ENCODE peak calls at places on chromosomes 3 and 15, in seven cellular contexts. V is upper lobe of right lung; L is Panc1; H is IMR-90; X is CD8-positive, alpha-beta T cell; J is H9; U is neural progenitor cell. W is an unnamed sample.

GRCh38 chr3:31758342-31758741 is 222.7 kb downstream of the OSBPL10 start:
- DNase-seq in V (no peak), L (no peak), H (no peak), X (no peak), J (no peak), U (no peak), W (no peak)

GRCh38 chr15:86021281-86022264 is 58.1 kb upstream of the AGBL1 start:
- DNase-seq in V (no peak), L (no peak), H (no peak), X (no peak), J (no peak), U (no peak), W (no peak)

GRCh38 chr3:110579841-110580550 is 491.6 kb upstream of the NECTIN3 start:
- DNase-seq in V (no peak), L (no peak), H (peak; percentile 66), X (no peak), J (no peak), U (no peak), W (peak; percentile 43)

GRCh38 chr15:27492021-27492621 is 521.1 kb downstream of the GABRG3 start:
- DNase-seq in V (no peak), L (no peak), H (peak; percentile 1), X (no peak), J (no peak), U (peak; percentile 59), W (no peak)

GRCh38 chr3:47525617-47526016 is 12.1 kb upstream of the ELP6 start:
- DNase-seq in V (no peak), L (no peak), H (no peak), X (no peak), J (no peak), U (no peak), W (no peak)

GRCh38 chr15:58549013-58549779 is 117.4 kb downstream of the LIPC start:
- DNase-seq in V (no peak), L (no peak), H (peak; percentile 74), X (no peak), J (no peak), U (no peak), W (no peak)

GRCh38 chr3:16825617-16826204 is 59.0 kb upstream of the PLCL2 start:
- DNase-seq in V (no peak), L (no peak), H (no peak), X (no peak), J (no peak), U (no peak), W (no peak)

GRCh38 chr15:46644493-46645481 is 1010.0 kb downstream of the SQOR start:
- DNase-seq in V (no peak), L (no peak), H (no peak), X (no peak), J (no peak), U (no peak), W (no peak)

GRCh38 chr3:105473521-105474223 is 107.0 kb downstream of the ALCAM start:
- DNase-seq in V (no peak), L (no peak), H (peak; percentile 86), X (no peak), J (no peak), U (peak; percentile 51), W (peak; percentile 88)

GRCh38 chr3:189718215-189718614 is 87.0 kb downstream of the TP63 start:
- DNase-seq in V (no peak), L (no peak), H (no peak), X (no peak), J (no peak), U (no peak), W (no peak)

GRCh38 chr3:149435936-149436885 is 38.3 kb upstream of the TM4SF4 start:
- DNase-seq in V (no peak), L (no peak), H (no peak), X (no peak), J (no peak), U (no peak), W (peak; percentile 56)

GRCh38 chr15:93265046-93265658 is 176.1 kb upstream of the RGMA start:
- DNase-seq in V (no peak), L (no peak), H (no peak), X (no peak), J (no peak), U (no peak), W (peak; percentile 68)

GRCh38 chr3:87236093-87236492 is 9.0 kb downstream of the CHMP2B start:
- DNase-seq in V (no peak), L (no peak), H (no peak), X (no peak), J (no peak), U (no peak), W (no peak)

GRCh38 chr15:83978588-83978987 is 257.0 kb upstream of the GOLGA6L4 start:
- DNase-seq in V (no peak), L (no peak), H (no peak), X (no peak), J (no peak), U (no peak), W (no peak)

GRCh38 chr15:85533949-85534543 is 153.6 kb downstream of the AKAP13 start:
- DNase-seq in V (no peak), L (no peak), H (no peak), X (no peak), J (no peak), U (no peak), W (no peak)

GRCh38 chr3:197317250-197317963 is 19.0 kb upstream of the DLG1 start:
- DNase-seq in V (no peak), L (no peak), H (peak; percentile 95), X (no peak), J (no peak), U (no peak), W (peak; percentile 93)

GRCh38 chr3:24046214-24046613 is 101.1 kb downstream of the NR1D2 start:
- DNase-seq in V (no peak), L (no peak), H (no peak), X (no peak), J (no peak), U (no peak), W (no peak)

GRCh38 chr3:31815631-31816440 is 165.2 kb downstream of the OSBPL10 start:
- DNase-seq in V (no peak), L (no peak), H (no peak), X (no peak), J (no peak), U (no peak), W (no peak)

GRCh38 chr3:126340081-126340511 is 17.1 kb downstream of the KLF15 start:
- DNase-seq in V (peak; percentile 56), L (no peak), H (no peak), X (peak; percentile 36), J (no peak), U (no peak), W (no peak)

GRCh38 chr3:9388142-9388541 is 9.3 kb upstream of the SETD5 start:
- DNase-seq in V (no peak), L (no peak), H (no peak), X (no peak), J (no peak), U (no peak), W (no peak)

GRCh38 chr15:89230277-89230676 is 8.9 kb upstream of the RLBP1 start:
- DNase-seq in V (no peak), L (no peak), H (peak; percentile 7), X (no peak), J (no peak), U (no peak), W (peak; percentile 11)

GRCh38 chr3:44048949-44049348 is 192.7 kb upstream of the TOPAZ1 start:
- DNase-seq in V (no peak), L (no peak), H (no peak), X (no peak), J (no peak), U (no peak), W (no peak)
- H3K27ac ChIP-seq in V (peak overlapping the region; percentile 26), L (no peak overlapping the region), H (no peak overlapping the region), X (no peak overlapping the region), J (no peak overlapping the region), U (no peak overlapping the region), W (no peak overlapping the region)

GRCh38 chr3:46378426-46378942 is 7.7 kb downstream of the CCR5 start:
- DNase-seq in V (peak; percentile 85), L (no peak), H (peak; percentile 40), X (peak; percentile 76), J (peak; percentile 73), U (peak; percentile 75), W (peak; percentile 58)
- TF ChIP-seq CTCF in V (peak; percentile 74), L (peak; percentile 81), H (peak; percentile 66), X (peak; percentile 55), J (peak; percentile 88), U (peak; percentile 84), W (peak; percentile 87)

GRCh38 chr3:171315101-171315500 is 145.1 kb downstream of the TNIK start:
- DNase-seq in V (no peak), L (no peak), H (no peak), X (no peak), J (no peak), U (no peak), W (no peak)

GRCh38 chr3:171315919-171316318 is 144.3 kb downstream of the TNIK start:
- DNase-seq in V (no peak), L (no peak), H (no peak), X (no peak), J (no peak), U (no peak), W (no peak)

GRCh38 chr3:171311784-171312183 is 148.4 kb downstream of the TNIK start:
- DNase-seq in V (no peak), L (no peak), H (no peak), X (no peak), J (no peak), U (no peak), W (no peak)

GRCh38 chr3:171314341-171314740 is 145.9 kb downstream of the TNIK start:
- DNase-seq in V (no peak), L (no peak), H (no peak), X (no peak), J (no peak), U (no peak), W (no peak)

DNA sequence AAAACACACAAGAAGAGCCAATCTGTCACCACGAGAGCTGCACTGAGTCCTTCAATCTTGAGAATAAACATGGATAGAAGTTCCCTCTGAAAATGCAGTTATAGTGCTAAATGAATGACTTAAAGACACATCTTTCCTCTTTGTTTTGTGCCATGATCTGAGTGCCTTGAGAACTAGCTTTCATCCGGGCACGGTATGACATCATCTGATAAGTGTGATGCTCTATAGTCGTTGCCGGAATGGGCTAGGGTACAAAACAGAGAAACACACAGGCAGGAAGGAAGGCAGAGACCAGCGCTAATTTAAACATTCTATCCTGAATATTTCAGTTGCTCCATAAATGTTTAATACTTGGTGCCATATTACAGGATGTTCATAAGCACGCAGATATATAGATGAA is 146.5 kb downstream of the TNIK start:
- DNase-seq in V (no peak), L (no peak), H (no peak), X (no peak), J (no peak), U (no peak), W (no peak)
- H3K27me3 ChIP-seq in V (no peaks in the 10 kb centered on the region), L (peaks cover 3% of the 10 kb centered on the region), H (no peaks in the 10 kb centered on the region), X (no peaks in the 10 kb centered on the region), J (no peaks in the 10 kb centered on the region), U (no peaks in the 10 kb centered on the region), W (no peaks in the 10 kb centered on the region)

DNA sequence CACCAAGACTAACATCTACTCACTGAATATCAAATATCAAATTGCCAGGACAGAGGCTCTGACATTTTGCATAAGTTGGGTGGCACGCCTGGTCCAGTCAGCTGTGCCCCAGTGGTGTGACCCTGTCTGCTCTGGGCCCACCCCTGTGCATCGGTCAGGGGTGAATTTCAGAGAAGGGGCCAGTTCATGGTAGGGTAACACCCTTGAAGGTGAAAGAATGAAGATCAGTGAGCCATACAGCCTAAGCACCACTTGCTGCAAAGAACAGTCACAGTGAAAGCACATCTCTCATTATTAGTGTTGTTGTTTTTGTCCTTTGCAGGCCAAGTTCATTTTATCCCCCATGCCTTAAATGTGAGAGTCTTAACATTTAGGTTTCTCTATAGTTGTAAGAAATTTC is 86.8 kb downstream of the MYRIP start:
- DNase-seq in V (no peak), L (no peak), H (no peak), X (no peak), J (no peak), U (no peak), W (no peak)
- H3K27ac ChIP-seq in V (no peak overlapping the region), L (no peak overlapping the region), H (no peak overlapping the region), X (no peak overlapping the region), J (no peak overlapping the region), U (no peak overlapping the region), W (no peak overlapping the region)